ENCODE peak calls at places on chromosomes 11 and 22, in five cellular contexts. A, D, Q, Z and M are unnamed samples.

GRCh38 chr11:46948378-46949131 is 12.0 kb downstream of the CSTPP1 start:
- DNase-seq in A (no peak), D (peak), Q (no peak), Z (no peak), M (no peak)

GRCh38 chr22:35205141-35205775 is 52.0 kb upstream of the HMGXB4 start:
- DNase-seq in A (no peak), D (no peak), Q (no peak), Z (no peak), M (no peak)

GRCh38 chr22:33922268-33922667 is 2.0 kb upstream of the LARGE1 start:
- DNase-seq in A (no peak), D (peak), Q (peak), Z (no peak), M (peak)

GRCh38 chr22:49015459-49015858 is 812.2 kb downstream of the BRD1 start:
- DNase-seq in A (no peak), D (no peak), Q (no peak), Z (peak), M (no peak)

GRCh38 chr11:115724709-115725108 is 220.5 kb upstream of the CADM1 start:
- DNase-seq in A (no peak), D (no peak), Q (no peak), Z (no peak), M (no peak)

GRCh38 chr11:133503776-133504175 is 28.5 kb downstream of the OPCML start:
- DNase-seq in A (no peak), D (no peak), Q (no peak), Z (no peak), M (no peak)

GRCh38 chr11:95088946-95089619 is 563 bp upstream of the ENDOD1 start:
- DNase-seq in A (peak), D (no peak), Q (peak), Z (no peak), M (peak)

GRCh38 chr11:66326261-66327111 is 9.6 kb upstream of the CD248 start:
- DNase-seq in A (no peak), D (no peak), Q (peak), Z (no peak), M (no peak)

GRCh38 chr11:93474122-93474521 is 69.1 kb downstream of the SMCO4 start:
- DNase-seq in A (no peak), D (no peak), Q (no peak), Z (no peak), M (no peak)

GRCh38 chr11:32312865-32313403 is 122.4 kb downstream of the WT1 start:
- DNase-seq in A (peak), D (peak), Q (peak), Z (no peak), M (peak)

GRCh38 chr11:107017433-107018227 is 646 bp downstream of the GUCY1A2 start:
- DNase-seq in A (peak), D (peak), Q (peak), Z (peak), M (peak)

GRCh38 chr11:78472905-78473304 is 55.3 kb upstream of the GAB2 start:
- DNase-seq in A (no peak), D (no peak), Q (no peak), Z (no peak), M (no peak)

GRCh38 chr11:6655020-6655789 is 404 bp downstream of the DCHS1 start:
- DNase-seq in A (no peak), D (no peak), Q (peak), Z (peak), M (no peak)

GRCh38 chr22:17172172-17172833 is 13.2 kb upstream of the HDHD5 start:
- DNase-seq in A (no peak), D (no peak), Q (no peak), Z (peak), M (no peak)

GRCh38 chr11:38718049-38718448 is 2120.0 kb upstream of the RAG2 start:
- DNase-seq in A (no peak), D (peak), Q (no peak), Z (no peak), M (no peak)

GRCh38 chr11:1760351-1761109 is 3.2 kb downstream of the CTSD start:
- DNase-seq in A (no peak), D (peak), Q (no peak), Z (peak), M (no peak)

GRCh38 chr11:2940166-2940929 is 11.1 kb upstream of the PHLDA2 start:
- DNase-seq in A (no peak), D (peak), Q (peak), Z (peak), M (no peak)

GRCh38 chr22:37483594-37484114 is 2.5 kb downstream of the MFNG start:
- DNase-seq in A (no peak), D (no peak), Q (no peak), Z (no peak), M (no peak)

GRCh38 chr11:94305146-94305545 is 766 bp downstream of the IZUMO1R start:
- DNase-seq in A (no peak), D (peak), Q (no peak), Z (no peak), M (no peak)

GRCh38 chr11:61513143-61513740 is 4.7 kb downstream of the LRRC10B start:
- DNase-seq in A (no peak), D (no peak), Q (no peak), Z (no peak), M (no peak)

GRCh38 chr11:6746086-6746618 is 25.6 kb downstream of the OR2AG2 start:
- DNase-seq in A (peak), D (peak), Q (peak), Z (no peak), M (peak)

GRCh38 chr11:57802411-57802810 is 40.8 kb downstream of the CTNND1 start:
- DNase-seq in A (no peak), D (no peak), Q (no peak), Z (no peak), M (no peak)

GRCh38 chr11:2249191-2249916 is 21.0 kb downstream of the ASCL2 start:
- DNase-seq in A (no peak), D (no peak), Q (no peak), Z (no peak), M (no peak)

GRCh38 chr11:123977731-123978347 is at the start of gene OR10S1:
- DNase-seq in A (no peak), D (no peak), Q (no peak), Z (no peak), M (no peak)

GRCh38 chr11:81497202-81497804 is 1236.4 kb downstream of the FAM181B start:
- DNase-seq in A (peak), D (peak), Q (no peak), Z (no peak), M (peak)

GRCh38 chr11:94961255-94961654 is 12.1 kb downstream of the CWC15 start:
- DNase-seq in A (no peak), D (no peak), Q (no peak), Z (no peak), M (no peak)

GRCh38 chr22:38017939-38018885 is 33.9 kb upstream of the SOX10 start:
- DNase-seq in A (no peak), D (no peak), Q (no peak), Z (no peak), M (no peak)

GRCh38 chr11:68330700-68331337 is 18.4 kb downstream of the LRP5 start:
- DNase-seq in A (no peak), D (no peak), Q (no peak), Z (no peak), M (no peak)